ENCODE peak calls at places on chromosome 20, in four cellular contexts. K, B, U and I are unnamed samples.

GRCh38 chr20:46458891-46459750 is 52.7 kb upstream of the ELMO2 start:
- DNase-seq in B (no peak), U (peak), K (no peak), I (no peak)

GRCh38 chr20:62585571-62585970 is 56.7 kb upstream of the SLCO4A1 start:
- DNase-seq in U (no peak), B (no peak), K (no peak), I (no peak)

GRCh38 chr20:8128291-8129046 is 3.6 kb upstream of the PLCB1 start:
- DNase-seq in K (no peak), U (no peak), B (no peak), I (no peak)

GRCh38 chr20:59749293-59749680 is 144.9 kb downstream of the PHACTR3 start:
- DNase-seq in B (no peak), U (peak), K (no peak), I (no peak)

GRCh38 chr20:37202267-37202943 is 23.1 kb upstream of the MROH8 start:
- DNase-seq in B (peak), K (peak), U (no peak), I (no peak)

GRCh38 chr20:45506927-45507820 is 8.2 kb downstream of the SPINT3 start:
- DNase-seq in U (no peak), B (no peak), K (no peak), I (no peak)

GRCh38 chr20:23507346-23507745 is 16.4 kb downstream of the CST8 start:
- DNase-seq in U (no peak), K (no peak), B (no peak), I (no peak)

GRCh38 chr20:53776858-53777257 is 183.2 kb upstream of the ZNF217 start:
- DNase-seq in K (no peak), B (no peak), U (no peak), I (no peak)

GRCh38 chr20:37524859-37525708 is 2.6 kb downstream of the BLCAP start:
- DNase-seq in U (no peak), K (no peak), B (no peak), I (no peak)

GRCh38 chr20:23033918-23034317 is 1.2 kb upstream of the SSTR4 start:
- DNase-seq in B (no peak), K (no peak), U (no peak), I (no peak)

GRCh38 chr20:44973053-44973452 is 6.7 kb downstream of the STK4 start:
- DNase-seq in U (no peak), B (no peak), K (no peak), I (no peak)

GRCh38 chr20:60700728-60701127 is 551.3 kb upstream of the CDH4 start:
- DNase-seq in U (no peak), K (no peak), B (no peak), I (no peak)

GRCh38 chr20:53834044-53834442 is 236.4 kb downstream of the BCAS1 start:
- DNase-seq in U (no peak), K (peak), B (peak), I (no peak)

GRCh38 chr20:3874194-3874824 is 14.9 kb upstream of the PANK2 start:
- DNase-seq in U (no peak), B (no peak), K (no peak), I (no peak)

GRCh38 chr20:14845199-14846160 is 508.1 kb upstream of the FLRT3 start:
- DNase-seq in U (no peak), B (no peak), K (no peak), I (no peak)

GRCh38 chr20:48523191-48523757 is 304.5 kb downstream of the PREX1 start:
- DNase-seq in U (no peak), B (peak), K (peak), I (peak)

GRCh38 chr20:51129201-51129671 is 106.3 kb upstream of the KCNG1 start:
- DNase-seq in U (no peak), K (no peak), B (no peak), I (no peak)

GRCh38 chr20:41005361-41005729 is 23.3 kb upstream of the TOP1 start:
- DNase-seq in U (peak), B (no peak), K (no peak), I (no peak)

GRCh38 chr20:53678990-53679596 is 85.5 kb upstream of the ZNF217 start:
- DNase-seq in K (no peak), B (peak), U (no peak), I (no peak)

GRCh38 chr20:33423141-33423834 is 20.3 kb downstream of the SNTA1 start:
- DNase-seq in K (no peak), B (no peak), U (peak), I (no peak)

GRCh38 chr20:41512624-41513023 is 105.6 kb downstream of the CHD6 start:
- DNase-seq in K (no peak), B (no peak), U (no peak), I (no peak)

GRCh38 chr20:52105045-52105572 is 86.5 kb downstream of the ZFP64 start:
- DNase-seq in K (no peak), U (peak), B (no peak), I (no peak)

GRCh38 chr20:3798405-3798768 is 2.3 kb downstream of the CDC25B start:
- DNase-seq in B (no peak), U (no peak), K (no peak), I (no peak)

GRCh38 chr20:41716436-41716835 is 98.3 kb upstream of the CHD6 start:
- DNase-seq in U (no peak), K (no peak), B (no peak), I (no peak)

GRCh38 chr20:58682656-58683055 is 9.9 kb upstream of the NPEPL1 start:
- DNase-seq in B (no peak), U (no peak), K (no peak), I (no peak)

GRCh38 chr20:17762243-17762872 is 62.6 kb downstream of the BANF2 start:
- DNase-seq in B (no peak), U (no peak), K (no peak), I (no peak)

GRCh38 chr20:17873410-17874270 is 95.0 kb downstream of the SNX5 start:
- DNase-seq in B (no peak), K (no peak), U (peak), I (no peak)

GRCh38 chr20:58815448-58815847 is 35.3 kb downstream of the GNAS-AS1 start:
- DNase-seq in K (no peak), U (no peak), B (no peak), I (peak)

GRCh38 chr20:15699431-15700146 is 873.7 kb downstream of the KIF16B start:
- DNase-seq in U (no peak), K (no peak), B (peak), I (no peak)

GRCh38 chr20:51631011-51631950 is 88.8 kb upstream of the NFATC2 start:
- DNase-seq in U (peak), B (no peak), K (no peak), I (no peak)

GRCh38 chr20:11585752-11586352 is 331.8 kb upstream of the BTBD3 start:
- DNase-seq in B (peak), K (no peak), U (no peak), I (peak)

GRCh38 chr20:37725165-37725564 is 31.3 kb downstream of the CTNNBL1 start:
- DNase-seq in B (no peak), K (no peak), U (no peak), I (no peak)

GRCh38 chr20:18609741-18610140 is 21.9 kb downstream of the DTD1 start:
- DNase-seq in B (no peak), K (no peak), U (no peak), I (no peak)